ENCODE peak calls at places on chromosomes 6 and 20, in seven cellular contexts. O, S, V, M, Q, H and F are unnamed samples.

GRCh38 chr6:144675231-144675861 is 390.2 kb downstream of the UTRN start:
- DNase-seq in O (no peak), S (no peak), V (peak), M (no peak), Q (peak), H (no peak), F (peak)

GRCh38 chr20:53943522-53944291 is 126.7 kb downstream of the BCAS1 start:
- DNase-seq in O (no peak), S (no peak), V (no peak), M (no peak), Q (peak), H (no peak), F (peak)

GRCh38 chr20:13430346-13431002 is 208.3 kb downstream of the TASP1 start:
- DNase-seq in O (no peak), S (no peak), V (peak), M (no peak), Q (peak), H (peak), F (no peak)

GRCh38 chr6:34506718-34507117 is 40.8 kb downstream of the PACSIN1 start:
- DNase-seq in O (no peak), S (no peak), V (no peak), M (no peak), Q (no peak), H (no peak), F (no peak)

GRCh38 chr6:164286021-164286420 is 871.5 kb downstream of the QKI start:
- DNase-seq in O (no peak), S (no peak), V (no peak), M (no peak), Q (no peak), H (no peak), F (no peak)

GRCh38 chr20:22796465-22797077 is 212.2 kb upstream of the FOXA2 start:
- DNase-seq in O (no peak), S (peak), V (no peak), M (no peak), Q (no peak), H (no peak), F (no peak)

GRCh38 chr6:46329568-46329967 is 158.8 kb upstream of the ENPP5 start:
- DNase-seq in O (no peak), S (no peak), V (no peak), M (no peak), Q (no peak), H (no peak), F (no peak)

GRCh38 chr6:83371428-83371827 is 59.4 kb downstream of the ME1 start:
- DNase-seq in O (no peak), S (no peak), V (no peak), M (no peak), Q (no peak), H (no peak), F (no peak)

GRCh38 chr20:53940883-53941546 is 129.4 kb downstream of the BCAS1 start:
- DNase-seq in O (no peak), S (no peak), V (no peak), M (no peak), Q (no peak), H (no peak), F (no peak)

GRCh38 chr20:3612795-3613560 is 50.2 kb downstream of the GFRA4 start:
- DNase-seq in O (no peak), S (no peak), V (no peak), M (no peak), Q (no peak), H (no peak), F (no peak)

GRCh38 chr6:32703347-32703746 is 36.9 kb upstream of the HLA-DQB1 start:
- DNase-seq in O (no peak), S (no peak), V (no peak), M (no peak), Q (no peak), H (no peak), F (no peak)

GRCh38 chr6:38549795-38550194 is 89.9 kb downstream of the BTBD9 start:
- DNase-seq in O (no peak), S (no peak), V (no peak), M (no peak), Q (no peak), H (no peak), F (no peak)

GRCh38 chr20:45629496-45630100 is at the start of gene WFDC10A:
- DNase-seq in O (peak), S (no peak), V (no peak), M (no peak), Q (peak), H (no peak), F (no peak)

GRCh38 chr6:25411316-25411961 is 132.3 kb downstream of the CARMIL1 start:
- DNase-seq in O (no peak), S (no peak), V (no peak), M (no peak), Q (no peak), H (no peak), F (no peak)

GRCh38 chr6:18058429-18058828 is 64.0 kb downstream of the NHLRC1 start:
- DNase-seq in O (no peak), S (no peak), V (no peak), M (no peak), Q (no peak), H (no peak), F (no peak)

GRCh38 chr6:41608443-41609151 is 29.7 kb upstream of the MDFI start:
- DNase-seq in O (no peak), S (no peak), V (no peak), M (no peak), Q (no peak), H (no peak), F (no peak)

GRCh38 chr6:157055863-157056262 is 267.5 kb downstream of the TMEM242 start:
- DNase-seq in O (no peak), S (no peak), V (no peak), M (no peak), Q (no peak), H (no peak), F (no peak)

GRCh38 chr6:21438986-21439352 is 154.6 kb upstream of the SOX4 start:
- DNase-seq in O (no peak), S (no peak), V (no peak), M (no peak), Q (no peak), H (no peak), F (no peak)

GRCh38 chr6:112259337-112259675 is 4.9 kb upstream of the LAMA4 start:
- DNase-seq in O (no peak), S (no peak), V (no peak), M (no peak), Q (no peak), H (no peak), F (no peak)

GRCh38 chr6:166474721-166475565 is 92.2 kb upstream of the MPC1 start:
- DNase-seq in O (no peak), S (no peak), V (no peak), M (no peak), Q (no peak), H (no peak), F (no peak)

GRCh38 chr20:31595654-31596411 is 9.3 kb upstream of the ID1 start:
- DNase-seq in O (no peak), S (peak), V (no peak), M (no peak), Q (no peak), H (no peak), F (no peak)

GRCh38 chr20:11437611-11438380 is 479.9 kb upstream of the BTBD3 start:
- DNase-seq in O (no peak), S (no peak), V (no peak), M (no peak), Q (no peak), H (no peak), F (no peak)

GRCh38 chr20:25203891-25204320 is 8.4 kb downstream of the ENTPD6 start:
- DNase-seq in O (no peak), S (no peak), V (no peak), M (no peak), Q (no peak), H (no peak), F (no peak)

GRCh38 chr20:64161595-64162238 is 2.5 kb upstream of the MYT1 start:
- DNase-seq in O (no peak), S (peak), V (no peak), M (no peak), Q (peak), H (no peak), F (peak)

GRCh38 chr6:41658551-41659069 is 20.3 kb downstream of the MDFI start:
- DNase-seq in O (no peak), S (no peak), V (no peak), M (no peak), Q (no peak), H (no peak), F (no peak)

GRCh38 chr6:50713226-50713625 is at the start of gene TFAP2D:
- DNase-seq in O (no peak), S (no peak), V (no peak), M (no peak), Q (no peak), H (no peak), F (no peak)

GRCh38 chr6:3471711-3472110 is 14.9 kb upstream of the SLC22A23 start:
- DNase-seq in O (no peak), S (no peak), V (no peak), M (no peak), Q (no peak), H (no peak), F (no peak)

GRCh38 chr20:25057234-25058050 is 497 bp downstream of the ACSS1 start:
- DNase-seq in O (peak), S (no peak), V (peak), M (peak), Q (peak), H (peak), F (peak)

GRCh38 chr20:3041818-3042504 is 1.5 kb upstream of the GNRH2 start:
- DNase-seq in O (no peak), S (no peak), V (no peak), M (no peak), Q (no peak), H (no peak), F (no peak)

GRCh38 chr6:753486-753885 is 60.5 kb upstream of the EXOC2 start:
- DNase-seq in O (no peak), S (peak), V (no peak), M (no peak), Q (no peak), H (no peak), F (no peak)

GRCh38 chr6:79997728-79998127 is 6.7 kb upstream of the TTK start:
- DNase-seq in O (no peak), S (no peak), V (no peak), M (no peak), Q (no peak), H (no peak), F (no peak)

GRCh38 chr6:22079788-22080187 is 217.0 kb downstream of the PRL start:
- DNase-seq in O (no peak), S (peak), V (no peak), M (no peak), Q (no peak), H (no peak), F (no peak)

GRCh38 chr20:25309395-25310267 is 61.7 kb downstream of the PYGB start:
- DNase-seq in O (no peak), S (peak), V (no peak), M (no peak), Q (peak), H (no peak), F (no peak)